ENCODE peak calls at places on chromosome 6, in four cellular contexts. E is fibroblast of the aortic adventitia, D is left kidney, Q is ELR. J is an unnamed sample.

GRCh38 chr6:46219661-46220060 is 48.9 kb upstream of the ENPP5 start:
- DNase-seq in E (no peak), D (no peak), Q (no peak), J (no peak)

GRCh38 chr6:150622941-150623874 is 23.5 kb downstream of the PLEKHG1 start:
- DNase-seq in E (no peak), D (peak), Q (no peak), J (no peak)

GRCh38 chr6:128482642-128483041 is 37.8 kb downstream of the PTPRK start:
- DNase-seq in E (no peak), D (no peak), Q (no peak), J (peak)

GRCh38 chr6:225907-226306 is 66.4 kb upstream of the DUSP22 start:
- DNase-seq in E (no peak), D (no peak), Q (no peak), J (no peak)

GRCh38 chr6:18498408-18498807 is 111.3 kb downstream of the RNF144B start:
- DNase-seq in E (no peak), D (no peak), Q (no peak), J (no peak)

GRCh38 chr6:139904158-139904533 is 529.7 kb upstream of the CITED2 start:
- DNase-seq in E (no peak), D (no peak), Q (no peak), J (no peak)

GRCh38 chr6:4670295-4670694 is 105.9 kb upstream of the CDYL start:
- DNase-seq in E (no peak), D (peak), Q (no peak), J (no peak)

GRCh38 chr6:37765182-37765780 is 54.2 kb upstream of the ZFAND3 start:
- DNase-seq in E (no peak), D (peak), Q (no peak), J (no peak)

GRCh38 chr6:113205563-113205962 is 651.6 kb upstream of the MARCKS start:
- DNase-seq in E (no peak), D (no peak), Q (no peak), J (peak)

GRCh38 chr6:109053285-109053684 is 41.4 kb downstream of the SESN1 start:
- DNase-seq in E (no peak), D (peak), Q (no peak), J (peak)

GRCh38 chr6:34520645-34521462 is 35.3 kb downstream of the SPDEF start:
- DNase-seq in E (no peak), D (no peak), Q (no peak), J (no peak)

GRCh38 chr6:53112404-53112803 is 36.2 kb downstream of the GCM1 start:
- DNase-seq in E (no peak), D (peak), Q (no peak), J (peak)

GRCh38 chr6:166942393-166943168 is 13.8 kb downstream of the RNASET2 start:
- DNase-seq in E (no peak), D (no peak), Q (no peak), J (no peak)

GRCh38 chr6:45328523-45328922 is 393 bp downstream of the RUNX2 start:
- DNase-seq in E (no peak), D (no peak), Q (no peak), J (no peak)

GRCh38 chr6:142842423-142843261 is 102.3 kb downstream of the HIVEP2 start:
- DNase-seq in E (peak), D (no peak), Q (peak), J (no peak)

GRCh38 chr6:97053643-97054411 is 129.3 kb downstream of the KLHL32 start:
- DNase-seq in E (peak), D (peak), Q (peak), J (no peak)

GRCh38 chr6:169141706-169142705 is 111.6 kb downstream of the THBS2 start:
- DNase-seq in E (peak), D (peak), Q (no peak), J (no peak)

GRCh38 chr6:154766288-154766687 is 33.1 kb downstream of the SCAF8 start:
- DNase-seq in E (peak), D (no peak), Q (no peak), J (no peak)

J was measured in mesendoderm.